ENCODE peak calls at places on chromosomes 1 and 21, in nine cellular contexts. W is thoracic aorta, Q is uterus, C is sigmoid colon, N is tibial artery, B is breast epithelium, Y is gastrocnemius medialis, R is ovary, I is keratinocyte. D is an unnamed sample.

GRCh38 chr1:111553199-111553598 is 49.8 kb upstream of the ADORA3 start:
- DNase-seq in W (no peak), Q (no peak), C (no peak), N (no peak), B (no peak), Y (no peak), R (no peak), I (peak; percentile 71), D (no peak)

GRCh38 chr1:155127105-155127671 is 488 bp upstream of the EFNA1 start:
- DNase-seq in W (no peak), Q (peak; percentile 45), C (peak; percentile 77), N (peak; percentile 74), B (peak; percentile 87), Y (no peak), R (peak; percentile 44), I (no peak), D (peak; percentile 34)

GRCh38 chr1:66022904-66023620 is 230.4 kb downstream of the PDE4B start:
- DNase-seq in W (no peak), Q (no peak), C (no peak), N (no peak), B (no peak), Y (no peak), R (no peak), I (no peak), D (no peak)

GRCh38 chr1:27522148-27522859 is 32.3 kb upstream of the WASF2 start:
- DNase-seq in W (no peak), Q (no peak), C (no peak), N (peak; percentile 84), B (no peak), Y (peak; percentile 58), R (no peak), I (peak; percentile 84), D (no peak)

GRCh38 chr21:28614816-28615215 is 377.9 kb downstream of the LTN1 start:
- DNase-seq in W (no peak), Q (no peak), C (no peak), N (no peak), B (no peak), Y (no peak), R (no peak), I (no peak), D (no peak)

GRCh38 chr1:153832293-153832692 is 57.1 kb downstream of the SLC27A3 start:
- DNase-seq in W (no peak), Q (no peak), C (no peak), N (no peak), B (no peak), Y (no peak), R (no peak), I (no peak), D (no peak)

GRCh38 chr1:61230523-61230922 is 148.2 kb downstream of the NFIA start:
- DNase-seq in W (no peak), Q (no peak), C (no peak), N (no peak), B (no peak), Y (no peak), R (no peak), I (no peak), D (no peak)

GRCh38 chr21:33230518-33231324 is 983 bp downstream of the IFNAR2 start:
- DNase-seq in W (no peak), Q (peak; percentile 44), C (peak; percentile 76), N (peak; percentile 75), B (no peak), Y (no peak), R (no peak), I (no peak), D (peak; percentile 81)

GRCh38 chr1:5972198-5972520 is 20.1 kb downstream of the NPHP4 start:
- DNase-seq in W (no peak), Q (no peak), C (peak; percentile 41), N (peak; percentile 49), B (peak; percentile 24), Y (no peak), R (no peak), I (no peak), D (no peak)

GRCh38 chr1:59039551-59039950 is 255.7 kb upstream of the JUN start:
- DNase-seq in W (no peak), Q (no peak), C (no peak), N (no peak), B (no peak), Y (no peak), R (no peak), I (no peak), D (no peak)

GRCh38 chr1:175317309-175317708 is 124.7 kb upstream of the KIAA0040 start:
- DNase-seq in W (no peak), Q (no peak), C (no peak), N (no peak), B (no peak), Y (no peak), R (no peak), I (no peak), D (no peak)

GRCh38 chr1:78619803-78620579 is at the start of gene IFI44L:
- DNase-seq in W (no peak), Q (peak; percentile 59), C (no peak), N (peak; percentile 73), B (no peak), Y (peak; percentile 30), R (peak; percentile 66), I (no peak), D (peak; percentile 77)

GRCh38 chr1:183544598-183545297 is 45.5 kb downstream of the NCF2 start:
- DNase-seq in W (no peak), Q (no peak), C (no peak), N (no peak), B (no peak), Y (no peak), R (no peak), I (no peak), D (no peak)

GRCh38 chr1:207308451-207309190 is 12.9 kb upstream of the CD55 start:
- DNase-seq in W (no peak), Q (no peak), C (no peak), N (no peak), B (no peak), Y (no peak), R (no peak), I (no peak), D (no peak)

GRCh38 chr1:197768014-197768413 is 7.3 kb downstream of the DENND1B start:
- DNase-seq in W (no peak), Q (no peak), C (no peak), N (no peak), B (no peak), Y (no peak), R (no peak), I (no peak), D (no peak)

GRCh38 chr1:10456661-10457060 is 6.8 kb downstream of the CORT start:
- DNase-seq in W (no peak), Q (no peak), C (no peak), N (no peak), B (no peak), Y (no peak), R (no peak), I (no peak), D (no peak)

GRCh38 chr1:236686815-236687160 is 489 bp downstream of the ACTN2 start:
- DNase-seq in W (no peak), Q (no peak), C (no peak), N (no peak), B (no peak), Y (peak; percentile 58), R (peak; percentile 23), I (no peak), D (no peak)

GRCh38 chr1:197917813-197918646 is 858 bp downstream of the LHX9 start:
- DNase-seq in W (no peak), Q (no peak), C (no peak), N (peak; percentile 64), B (no peak), Y (no peak), R (peak; percentile 46), I (no peak), D (peak; percentile 32)

GRCh38 chr1:97507863-97508262 is 413.0 kb downstream of the DPYD start:
- DNase-seq in W (no peak), Q (no peak), C (no peak), N (no peak), B (no peak), Y (no peak), R (no peak), I (no peak), D (no peak)

GRCh38 chr1:192045038-192045575 is 113.2 kb upstream of the RGS18 start:
- DNase-seq in W (no peak), Q (no peak), C (no peak), N (no peak), B (no peak), Y (no peak), R (no peak), I (no peak), D (no peak)

GRCh38 chr1:70737125-70737524 is 310.5 kb downstream of the PTGER3 start:
- DNase-seq in W (no peak), Q (no peak), C (no peak), N (no peak), B (no peak), Y (no peak), R (no peak), I (no peak), D (no peak)
- TF ChIP-seq CTCF in W (no peak), Q (no peak), C (no peak), N (no peak), B (no peak), Y (no peak), R (no peak), I (no peak), D (no peak)

GRCh38 chr1:64851664-64852063 is 106.8 kb downstream of the RAVER2 start:
- DNase-seq in W (no peak), Q (no peak), C (no peak), N (no peak), B (no peak), Y (no peak), R (no peak), I (no peak), D (no peak)
- H3K27me3 ChIP-seq in W (no peaks in the 10 kb centered on the region), Q (no peaks in the 10 kb centered on the region), C (no peaks in the 10 kb centered on the region), N (no peaks in the 10 kb centered on the region), B (no peaks in the 10 kb centered on the region), Y (no peaks in the 10 kb centered on the region), R (no peaks in the 10 kb centered on the region), I (no peaks in the 10 kb centered on the region), D (no peaks in the 10 kb centered on the region)

DNA sequence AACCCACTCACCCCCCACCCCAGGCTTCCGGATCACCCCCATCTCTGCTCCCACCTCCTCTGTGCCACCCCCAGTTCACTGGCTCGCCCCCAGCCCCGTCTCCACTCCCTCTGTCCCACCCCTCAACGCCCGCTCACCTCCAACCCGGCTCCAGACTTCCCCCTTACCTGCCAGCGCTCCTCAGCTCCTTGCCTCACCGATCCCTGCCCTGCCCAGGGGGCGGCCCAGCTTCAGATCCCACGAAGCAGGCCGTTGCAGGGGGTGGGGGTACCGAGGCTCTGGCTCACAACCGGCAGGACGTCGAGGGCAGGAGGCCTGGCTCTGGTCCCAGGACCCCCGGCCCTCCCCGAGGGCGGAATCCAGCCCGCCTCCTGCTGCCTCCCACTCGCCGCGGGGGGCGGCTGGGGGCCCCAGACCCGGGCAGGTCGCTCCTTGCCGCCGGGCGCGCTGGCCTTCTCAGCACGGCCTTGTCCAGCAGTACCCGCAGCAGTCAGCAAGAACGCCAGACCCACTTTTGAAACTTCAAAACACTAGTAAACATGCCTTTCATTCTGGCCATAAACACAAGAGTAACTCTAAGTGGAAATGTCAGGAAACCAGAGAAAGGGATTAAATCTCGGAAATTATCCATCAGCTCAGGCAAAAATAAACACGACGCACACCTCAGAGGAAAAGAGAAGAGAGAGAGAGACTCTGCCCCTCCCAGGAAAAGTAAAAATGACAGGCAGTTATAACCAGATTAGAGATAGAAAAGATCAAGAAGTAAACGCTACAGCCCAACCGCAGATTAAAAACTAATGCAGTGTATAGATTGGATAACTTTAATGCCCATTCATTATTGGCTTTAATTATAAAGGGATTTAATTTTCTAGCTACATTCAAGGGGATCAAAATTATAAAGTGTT is 998 bp upstream of the FAM89A start:
- DNase-seq in W (no peak), Q (peak; percentile 29), C (peak; percentile 69), N (no peak), B (peak; percentile 52), Y (no peak), R (peak; percentile 53), I (no peak), D (peak; percentile 5)
- H3K36me3 ChIP-seq in W (no peaks in the 10 kb centered on the region), Q (no peaks in the 10 kb centered on the region), C (no peaks in the 10 kb centered on the region), N (no peaks in the 10 kb centered on the region), B (no peaks in the 10 kb centered on the region), Y (no peaks in the 10 kb centered on the region), R (no peaks in the 10 kb centered on the region), I (no peaks in the 10 kb centered on the region), D (no peaks in the 10 kb centered on the region)

GRCh38 chr1:203681739-203682138 is 55.1 kb downstream of the ATP2B4 start:
- DNase-seq in W (no peak), Q (no peak), C (no peak), N (no peak), B (no peak), Y (no peak), R (no peak), I (no peak), D (no peak)
- TF ChIP-seq CTCF in W (no peak), Q (no peak), C (no peak), N (no peak), B (no peak), Y (no peak), R (no peak), I (no peak), D (no peak)

D was measured in GM06990.